ENCODE peak calls at places on chromosomes 1 and 21, in five cellular contexts. One of them, this sample, is unnamed.
A peak's percentile ranks its signal among the peaks of the same experiment; 100 is the strongest.

GRCh38 chr1:31798086-31798432 is 17.8 kb downstream of the SPOCD1 start:
- DNase-seq in mucosa of gallbladder: no peak
- DNase-seq in BJ: no peak
- DNase-seq in progenitor cell of endocrine pancreas: no peak
- DNase-seq in AG04450: no peak
- DNase-seq in this sample: no peak

GRCh38 chr1:205676597-205676996 is 3.7 kb downstream of the SLC45A3 start:
- DNase-seq in BJ: no peak
- DNase-seq in progenitor cell of endocrine pancreas: no peak
- DNase-seq in AG04450: no peak
- DNase-seq in mucosa of gallbladder: no peak
- DNase-seq in this sample: no peak

GRCh38 chr1:210448293-210448892 is 119.7 kb downstream of the HHAT start:
- DNase-seq in AG04450: peak; percentile 30
- DNase-seq in progenitor cell of endocrine pancreas: no peak
- DNase-seq in mucosa of gallbladder: peak; percentile 14
- DNase-seq in BJ: no peak
- DNase-seq in this sample: peak; percentile 31

GRCh38 chr1:26529655-26530539 is at the start of gene RPS6KA1:
- DNase-seq in BJ: no peak
- DNase-seq in progenitor cell of endocrine pancreas: peak; percentile 66
- DNase-seq in mucosa of gallbladder: peak; percentile 47
- DNase-seq in AG04450: no peak
- DNase-seq in this sample: peak; percentile 39

GRCh38 chr1:217260676-217261075 is 370.2 kb downstream of the GPATCH2 start:
- DNase-seq in AG04450: no peak
- DNase-seq in BJ: no peak
- DNase-seq in mucosa of gallbladder: no peak
- DNase-seq in progenitor cell of endocrine pancreas: no peak
- DNase-seq in this sample: no peak

GRCh38 chr1:165891461-165891860 is 64.0 kb downstream of the UCK2 start:
- DNase-seq in AG04450: no peak
- DNase-seq in mucosa of gallbladder: no peak
- DNase-seq in BJ: no peak
- DNase-seq in progenitor cell of endocrine pancreas: no peak
- DNase-seq in this sample: no peak

GRCh38 chr1:224183591-224184312 is 712 bp downstream of the DEGS1 start:
- DNase-seq in BJ: no peak
- DNase-seq in progenitor cell of endocrine pancreas: peak; percentile 39
- DNase-seq in mucosa of gallbladder: peak; percentile 25
- DNase-seq in AG04450: no peak
- DNase-seq in this sample: peak; percentile 43

GRCh38 chr1:115650961-115651360 is 9.2 kb downstream of the VANGL1 start:
- DNase-seq in progenitor cell of endocrine pancreas: no peak
- DNase-seq in AG04450: no peak
- DNase-seq in BJ: no peak
- DNase-seq in mucosa of gallbladder: no peak
- DNase-seq in this sample: no peak

GRCh38 chr1:94670273-94670672 is 128.7 kb upstream of the F3 start:
- DNase-seq in mucosa of gallbladder: no peak
- DNase-seq in AG04450: no peak
- DNase-seq in BJ: no peak
- DNase-seq in progenitor cell of endocrine pancreas: no peak
- DNase-seq in this sample: no peak

GRCh38 chr1:160096491-160097116 is 1.8 kb downstream of the IGSF8 start:
- DNase-seq in AG04450: no peak
- DNase-seq in progenitor cell of endocrine pancreas: no peak
- DNase-seq in BJ: peak; percentile 24
- DNase-seq in mucosa of gallbladder: no peak
- DNase-seq in this sample: peak; percentile 53

GRCh38 chr1:204970897-204971296 is 72.1 kb upstream of the CNTN2 start:
- DNase-seq in BJ: no peak
- DNase-seq in progenitor cell of endocrine pancreas: no peak
- DNase-seq in mucosa of gallbladder: no peak
- DNase-seq in AG04450: no peak
- DNase-seq in this sample: no peak

GRCh38 chr1:18035145-18035544 is 72.5 kb upstream of the IGSF21 start:
- DNase-seq in mucosa of gallbladder: no peak
- DNase-seq in progenitor cell of endocrine pancreas: no peak
- DNase-seq in AG04450: no peak
- DNase-seq in BJ: no peak
- DNase-seq in this sample: no peak

GRCh38 chr1:53946252-53947171 is at the start of gene LRRC42:
- DNase-seq in AG04450: no peak
- DNase-seq in progenitor cell of endocrine pancreas: no peak
- DNase-seq in mucosa of gallbladder: no peak
- DNase-seq in BJ: no peak
- DNase-seq in this sample: no peak

GRCh38 chr1:167617100-167617949 is 12.7 kb upstream of the RCSD1 start:
- DNase-seq in mucosa of gallbladder: no peak
- DNase-seq in AG04450: no peak
- DNase-seq in BJ: no peak
- DNase-seq in progenitor cell of endocrine pancreas: no peak
- DNase-seq in this sample: no peak

GRCh38 chr21:15241997-15242767 is 177.4 kb upstream of the NRIP1 start:
- DNase-seq in progenitor cell of endocrine pancreas: no peak
- DNase-seq in BJ: no peak
- DNase-seq in mucosa of gallbladder: no peak
- DNase-seq in AG04450: no peak
- DNase-seq in this sample: no peak

GRCh38 chr1:237814319-237814924 is 76.3 kb downstream of the ZP4 start:
- DNase-seq in BJ: no peak
- DNase-seq in AG04450: no peak
- DNase-seq in progenitor cell of endocrine pancreas: no peak
- DNase-seq in mucosa of gallbladder: no peak
- DNase-seq in this sample: peak; percentile 19

GRCh38 chr1:230495021-230495550 is 69.0 kb upstream of the PGBD5 start:
- DNase-seq in AG04450: no peak
- DNase-seq in BJ: no peak
- DNase-seq in progenitor cell of endocrine pancreas: no peak
- DNase-seq in mucosa of gallbladder: no peak
- DNase-seq in this sample: no peak

GRCh38 chr1:24393892-24394291 is 19.7 kb downstream of the STPG1 start:
- DNase-seq in progenitor cell of endocrine pancreas: no peak
- DNase-seq in mucosa of gallbladder: no peak
- DNase-seq in BJ: no peak
- DNase-seq in AG04450: no peak
- DNase-seq in this sample: peak; percentile 33

GRCh38 chr1:90475623-90476022 is 241.5 kb downstream of the BARHL2 start:
- DNase-seq in AG04450: no peak
- DNase-seq in mucosa of gallbladder: no peak
- DNase-seq in BJ: no peak
- DNase-seq in progenitor cell of endocrine pancreas: no peak
- DNase-seq in this sample: no peak

GRCh38 chr1:55049914-55050278 is 10.5 kb downstream of the PCSK9 start:
- DNase-seq in progenitor cell of endocrine pancreas: no peak
- DNase-seq in BJ: no peak
- DNase-seq in mucosa of gallbladder: peak; percentile 73
- DNase-seq in AG04450: no peak
- DNase-seq in this sample: no peak

GRCh38 chr1:115828101-115829022 is 12.6 kb downstream of the NHLH2 start:
- DNase-seq in BJ: no peak
- DNase-seq in AG04450: no peak
- DNase-seq in progenitor cell of endocrine pancreas: peak; percentile 28
- DNase-seq in mucosa of gallbladder: no peak
- DNase-seq in this sample: no peak

GRCh38 chr1:162305969-162306368 is 70.7 kb downstream of the SPATA46 start:
- DNase-seq in BJ: no peak
- DNase-seq in mucosa of gallbladder: peak; percentile 31
- DNase-seq in progenitor cell of endocrine pancreas: no peak
- DNase-seq in AG04450: no peak
- DNase-seq in this sample: no peak

GRCh38 chr1:12173631-12174121 is 6.9 kb downstream of the TNFRSF1B start:
- DNase-seq in mucosa of gallbladder: peak; percentile 88
- DNase-seq in BJ: no peak
- DNase-seq in progenitor cell of endocrine pancreas: no peak
- DNase-seq in AG04450: no peak
- DNase-seq in this sample: no peak

GRCh38 chr1:48139275-48139674 is 83.2 kb upstream of the SLC5A9 start:
- DNase-seq in BJ: no peak
- DNase-seq in mucosa of gallbladder: no peak
- DNase-seq in AG04450: no peak
- DNase-seq in progenitor cell of endocrine pancreas: no peak
- DNase-seq in this sample: no peak

GRCh38 chr21:42219606-42220137 is 732 bp downstream of the ABCG1 start:
- DNase-seq in mucosa of gallbladder: no peak
- DNase-seq in AG04450: no peak
- DNase-seq in progenitor cell of endocrine pancreas: no peak
- DNase-seq in BJ: no peak
- DNase-seq in this sample: no peak

GRCh38 chr1:53413175-53414001 is 45.8 kb upstream of the DMRTB1 start:
- DNase-seq in progenitor cell of endocrine pancreas: no peak
- DNase-seq in AG04450: peak; percentile 33
- DNase-seq in BJ: peak; percentile 31
- DNase-seq in mucosa of gallbladder: no peak
- DNase-seq in this sample: peak; percentile 25

GRCh38 chr1:185644531-185644930 is 89.7 kb upstream of the HMCN1 start:
- DNase-seq in mucosa of gallbladder: no peak
- DNase-seq in BJ: no peak
- DNase-seq in progenitor cell of endocrine pancreas: no peak
- DNase-seq in AG04450: no peak
- DNase-seq in this sample: no peak

GRCh38 chr1:234926574-234927311 is 201.9 kb downstream of the TOMM20 start:
- DNase-seq in progenitor cell of endocrine pancreas: no peak
- DNase-seq in AG04450: no peak
- DNase-seq in mucosa of gallbladder: no peak
- DNase-seq in BJ: no peak
- DNase-seq in this sample: no peak

GRCh38 chr1:191953516-191953915 is 204.7 kb upstream of the RGS18 start:
- DNase-seq in progenitor cell of endocrine pancreas: no peak
- DNase-seq in mucosa of gallbladder: no peak
- DNase-seq in AG04450: no peak
- DNase-seq in BJ: no peak
- DNase-seq in this sample: no peak

GRCh38 chr21:44480200-44481065 is 25.1 kb downstream of the LRRC3 start:
- DNase-seq in BJ: no peak
- DNase-seq in mucosa of gallbladder: no peak
- DNase-seq in AG04450: no peak
- DNase-seq in progenitor cell of endocrine pancreas: no peak
- DNase-seq in this sample: no peak

GRCh38 chr21:26850116-26850643 is 5.0 kb upstream of the ADAMTS1 start:
- DNase-seq in progenitor cell of endocrine pancreas: no peak
- DNase-seq in BJ: no peak
- DNase-seq in AG04450: no peak
- DNase-seq in mucosa of gallbladder: no peak
- DNase-seq in this sample: no peak

GRCh38 chr1:94840811-94841210 is 20.7 kb downstream of the SLC44A3 start:
- DNase-seq in progenitor cell of endocrine pancreas: no peak
- DNase-seq in AG04450: no peak
- DNase-seq in BJ: no peak
- DNase-seq in mucosa of gallbladder: no peak
- DNase-seq in this sample: no peak

GRCh38 chr1:201205036-201205435 is 14.4 kb downstream of the IGFN1 start:
- DNase-seq in progenitor cell of endocrine pancreas: no peak
- DNase-seq in AG04450: no peak
- DNase-seq in mucosa of gallbladder: no peak
- DNase-seq in BJ: no peak
- DNase-seq in this sample: no peak

GRCh38 chr1:52423771-52424170 is 19.4 kb downstream of the PRPF38A start:
- DNase-seq in AG04450: no peak
- DNase-seq in mucosa of gallbladder: peak; percentile 12
- DNase-seq in BJ: no peak
- DNase-seq in progenitor cell of endocrine pancreas: no peak
- DNase-seq in this sample: no peak

GRCh38 chr1:156866679-156867015 is 6.0 kb downstream of the NTRK1 start:
- DNase-seq in progenitor cell of endocrine pancreas: no peak
- DNase-seq in AG04450: no peak
- DNase-seq in BJ: no peak
- DNase-seq in mucosa of gallbladder: no peak
- DNase-seq in this sample: no peak

GRCh38 chr1:92487078-92487605 is 417 bp upstream of the GFI1 start:
- DNase-seq in progenitor cell of endocrine pancreas: no peak
- DNase-seq in mucosa of gallbladder: no peak
- DNase-seq in AG04450: no peak
- DNase-seq in BJ: no peak
- DNase-seq in this sample: no peak

GRCh38 chr1:13730751-13731482 is 30.9 kb downstream of the PRDM2 start:
- DNase-seq in AG04450: no peak
- DNase-seq in progenitor cell of endocrine pancreas: no peak
- DNase-seq in mucosa of gallbladder: peak; percentile 44
- DNase-seq in BJ: no peak
- DNase-seq in this sample: no peak

GRCh38 chr1:201260236-201260591 is 23.1 kb upstream of the PKP1 start:
- DNase-seq in mucosa of gallbladder: no peak
- DNase-seq in AG04450: no peak
- DNase-seq in progenitor cell of endocrine pancreas: no peak
- DNase-seq in BJ: no peak
- DNase-seq in this sample: no peak

GRCh38 chr1:67476906-67477305 is 46.7 kb upstream of the SERBP1 start:
- DNase-seq in progenitor cell of endocrine pancreas: no peak
- DNase-seq in AG04450: no peak
- DNase-seq in BJ: no peak
- DNase-seq in mucosa of gallbladder: no peak
- DNase-seq in this sample: no peak

GRCh38 chr1:109775408-109775807 is 11.7 kb upstream of the EPS8L3 start:
- DNase-seq in AG04450: no peak
- DNase-seq in progenitor cell of endocrine pancreas: no peak
- DNase-seq in BJ: no peak
- DNase-seq in mucosa of gallbladder: no peak
- DNase-seq in this sample: no peak

This sample was measured in NCI-H460.